ENCODE peak calls at places on chromosome 19, in ten cellular contexts. R is stomach, O is uterus, C is fibroblast of pulmonary artery, S is foreskin fibroblast, Z is fibroblast of lung, M is transverse colon, E is tibial artery, B is DND-41, Q is right lobe of liver. D is an unnamed sample.

GRCh38 chr19:40717325-40717879 is 490 bp downstream of the ITPKC start:
- DNase-seq in Z (peak; percentile 12), B (no peak), S (no peak), Q (no peak), M (no peak), C (peak; percentile 39), O (no peak), R (no peak), E (no peak), D (no peak)

GRCh38 chr19:1151917-1152601 is 22.0 kb downstream of the SBNO2 start:
- DNase-seq in S (no peak), C (no peak), M (no peak), E (no peak), Z (no peak), O (peak; percentile 70), Q (peak; percentile 41), R (no peak), B (no peak), D (peak; percentile 26)

GRCh38 chr19:41001243-41001971 is 10.3 kb downstream of the CYP2B6 start:
- DNase-seq in C (no peak), M (no peak), R (no peak), B (no peak), O (no peak), Q (no peak), E (no peak), S (no peak), Z (no peak), D (no peak)

GRCh38 chr19:4472174-4472974 is at the start of gene HDGFL2:
- DNase-seq in E (no peak), M (no peak), O (peak; percentile 36), S (no peak), C (no peak), B (no peak), R (no peak), Q (peak; percentile 43), Z (no peak), D (no peak)

GRCh38 chr19:45767410-45767880 is 1.6 kb downstream of the SIX5 start:
- DNase-seq in B (no peak), E (peak; percentile 95), M (peak; percentile 74), S (peak; percentile 96), Z (peak; percentile 89), R (peak; percentile 77), O (peak; percentile 83), C (peak; percentile 88), Q (peak; percentile 75), D (peak; percentile 85)

GRCh38 chr19:6479836-6480398 is 1.7 kb downstream of the DENND1C start:
- DNase-seq in E (no peak), R (no peak), S (no peak), C (no peak), Q (no peak), O (no peak), Z (no peak), M (no peak), B (no peak), D (no peak)

GRCh38 chr19:18651300-18651699 is 14.5 kb downstream of the KLHL26 start:
- DNase-seq in S (no peak), O (no peak), Z (no peak), E (no peak), C (no peak), B (no peak), R (no peak), Q (no peak), M (no peak), D (no peak)

GRCh38 chr19:13844130-13844631 is 32.8 kb upstream of the NANOS3 start:
- DNase-seq in B (no peak), R (no peak), O (no peak), Z (no peak), Q (no peak), E (no peak), M (no peak), C (no peak), S (no peak), D (no peak)

GRCh38 chr19:34375598-34375997 is 10.6 kb downstream of the GPI start:
- DNase-seq in O (no peak), S (no peak), R (no peak), B (no peak), E (no peak), M (no peak), C (peak; percentile 31), Q (no peak), Z (no peak), D (no peak)

GRCh38 chr19:1041272-1041834 is 1.4 kb downstream of the ABCA7 start:
- DNase-seq in Q (peak; percentile 31), E (no peak), B (no peak), R (no peak), M (no peak), Z (no peak), S (no peak), O (no peak), C (no peak), D (no peak)

GRCh38 chr19:4501005-4501591 is 17.2 kb downstream of the PLIN4 start:
- DNase-seq in O (no peak), B (no peak), E (no peak), S (no peak), M (no peak), Z (no peak), C (no peak), Q (no peak), R (no peak), D (no peak)

GRCh38 chr19:36112678-36113077 is 1.7 kb downstream of the OVOL3 start:
- DNase-seq in M (no peak), Z (no peak), E (no peak), Q (no peak), R (no peak), O (no peak), S (no peak), C (no peak), B (no peak), D (no peak)
- H3K4me3 ChIP-seq in M (no peak overlapping the region), Z (no peak overlapping the region), E (no peak overlapping the region), Q (no peak overlapping the region), R (no peak overlapping the region), O (no peak overlapping the region), S (no peak overlapping the region), C (no peak overlapping the region), B (no peak overlapping the region), D (no peak overlapping the region)

DNA sequence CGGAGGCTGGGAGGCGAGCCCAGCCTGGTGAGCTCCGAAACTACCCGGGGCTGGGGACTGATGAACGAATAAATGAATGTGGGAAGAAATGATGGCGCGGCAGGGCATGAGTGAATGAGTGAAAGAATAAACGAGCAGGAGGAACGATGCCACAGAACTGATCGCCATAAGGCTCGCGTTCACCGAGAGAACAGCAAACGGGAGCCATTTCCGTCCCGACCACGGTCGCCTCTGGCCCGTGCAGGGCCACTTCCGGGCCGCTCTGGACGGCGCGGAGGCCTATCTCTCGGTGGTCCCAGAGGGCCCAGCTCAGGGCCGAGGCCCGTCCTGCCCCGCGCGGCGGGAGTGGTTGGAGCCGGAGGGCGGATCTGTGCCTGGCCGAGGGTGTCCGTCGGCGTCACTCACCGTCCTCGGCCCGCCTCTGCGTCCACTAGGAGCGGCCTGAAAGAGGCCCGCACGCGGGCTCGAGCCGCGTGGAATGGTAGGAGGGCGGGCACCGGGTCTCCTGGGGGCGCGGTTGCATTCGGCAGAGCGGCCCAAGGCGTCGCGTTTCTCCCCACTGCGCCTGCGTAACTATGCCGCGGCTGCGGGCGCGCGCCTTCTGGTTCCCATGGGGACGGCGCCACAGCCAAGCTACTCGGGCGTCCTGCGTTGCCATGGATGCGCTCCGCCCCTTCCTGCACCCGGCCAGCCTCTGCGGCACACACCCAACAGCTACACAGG is at the start of gene ZNF497:
- DNase-seq in S (peak; percentile 99), O (peak; percentile 96), Z (peak; percentile 94), B (peak; percentile 98), R (peak; percentile 98), Q (peak; percentile 99), M (peak; percentile 98), C (peak; percentile 97), E (peak; percentile 98), D (peak; percentile 95)
- TF ChIP-seq CTCF in S (no peak), O (peak; percentile 10), Z (no peak), B (peak; percentile 32), R (no peak), Q (no peak), M (no peak), C (no peak), E (no peak), D (no peak)

GRCh38 chr19:23071087-23071511 is 45.7 kb upstream of the ZNF730 start:
- DNase-seq in M (no peak), B (no peak), S (peak; percentile 67), R (no peak), E (no peak), Z (peak; percentile 36), C (peak; percentile 20), O (peak; percentile 18), Q (peak; percentile 38), D (peak; percentile 3)
- H3K4me3 ChIP-seq in M (peak overlapping the region; percentile 12), B (no peak overlapping the region), S (peak overlapping the region; percentile 53), R (peak overlapping the region; percentile 26), E (peak overlapping the region; percentile 28), Z (peak overlapping the region; percentile 27), C (peak overlapping the region; percentile 48), O (peak overlapping the region; percentile 10), Q (peak overlapping the region; percentile 1), D (peak overlapping the region; percentile 48)

GRCh38 chr19:2487780-2488330 is 11.9 kb downstream of the GADD45B start:
- DNase-seq in M (no peak), B (no peak), O (no peak), Z (no peak), E (peak; percentile 76), R (no peak), C (no peak), Q (peak; percentile 39), S (no peak), D (no peak)
- TF ChIP-seq CTCF in M (no peak), B (no peak), O (no peak), Z (no peak), E (no peak), R (no peak), C (no peak), Q (no peak), S (no peak), D (no peak)

GRCh38 chr19:55284405-55285058 is 735 bp downstream of the BRSK1 start:
- DNase-seq in C (no peak), Q (no peak), R (no peak), B (no peak), S (no peak), Z (no peak), M (no peak), O (no peak), E (no peak), D (no peak)
- H3K4me3 ChIP-seq in C (peak overlapping the region; percentile 51), Q (no peak overlapping the region), R (peak overlapping the region; percentile 59), B (no peak overlapping the region), S (peak overlapping the region; percentile 53), Z (peak overlapping the region; percentile 29), M (peak overlapping the region; percentile 50), O (peak overlapping the region; percentile 26), E (peak overlapping the region; percentile 55), D (peak overlapping the region; percentile 63)

GRCh38 chr19:52297601-52298358 is 811 bp downstream of the ZNF480 start:
- DNase-seq in E (no peak), B (peak; percentile 48), Z (peak; percentile 6), R (no peak), S (peak; percentile 24), O (no peak), M (no peak), Q (no peak), C (peak; percentile 7), D (no peak)
- TF ChIP-seq CTCF in E (no peak), B (no peak), Z (no peak), R (no peak), S (no peak), O (no peak), M (no peak), Q (no peak), C (no peak), D (no peak)